ENCODE peak calls at places on chromosomes 11 and 22, in seven cellular contexts. V, M, Y, N, Q, J and E are unnamed samples.

GRCh38 chr11:29452131-29452530 is 564.7 kb downstream of the KCNA4 start:
- DNase-seq in N (peak), Q (peak), Y (no peak), M (no peak), J (no peak), V (no peak), E (no peak)

GRCh38 chr11:8263109-8263768 is 439 bp downstream of the LMO1 start:
- DNase-seq in V (no peak), M (no peak), Y (peak), J (no peak), N (peak), Q (no peak), E (peak)

GRCh38 chr11:2196970-2197770 is 25.6 kb upstream of the TH start:
- DNase-seq in M (peak), J (peak), V (peak), Y (peak), Q (peak), N (peak), E (peak)

GRCh38 chr22:31300896-31301295 is 8.6 kb upstream of the PIK3IP1 start:
- DNase-seq in N (no peak), M (no peak), J (no peak), V (no peak), Q (no peak), Y (no peak), E (no peak)

GRCh38 chr22:45235101-45235777 is 5.5 kb downstream of the KIAA0930 start:
- DNase-seq in V (no peak), Q (no peak), N (no peak), Y (no peak), J (peak), M (no peak), E (no peak)

GRCh38 chr22:43796567-43796966 is 15.5 kb downstream of the EFCAB6 start:
- DNase-seq in Q (peak), Y (peak), M (peak), N (peak), J (no peak), V (peak), E (no peak)

GRCh38 chr11:78227906-78228305 is 39.2 kb downstream of the USP35 start:
- DNase-seq in Y (no peak), N (no peak), M (no peak), J (no peak), V (no peak), Q (no peak), E (no peak)

GRCh38 chr11:72776844-72777754 is 16.7 kb downstream of the STARD10 start:
- DNase-seq in Y (no peak), N (no peak), J (no peak), M (no peak), V (peak), Q (no peak), E (no peak)

GRCh38 chr11:120590472-120590871 is 78.9 kb downstream of the GRIK4 start:
- DNase-seq in J (no peak), Q (no peak), M (no peak), Y (no peak), N (peak), V (no peak), E (no peak)

GRCh38 chr11:19743622-19744021 is 31.0 kb downstream of the NAV2 start:
- DNase-seq in N (no peak), Q (no peak), J (no peak), M (no peak), Y (no peak), V (no peak), E (no peak)

GRCh38 chr11:3051435-3052108 is 5.7 kb downstream of the CARS1 start:
- DNase-seq in Y (no peak), Q (no peak), N (no peak), V (no peak), M (no peak), J (no peak), E (no peak)

GRCh38 chr22:40922484-40923303 is 28.5 kb upstream of the RBX1 start:
- DNase-seq in Y (peak), Q (peak), M (peak), V (peak), N (peak), J (peak), E (no peak)

GRCh38 chr11:73197348-73197747 is 20.7 kb upstream of the P2RY2 start:
- DNase-seq in V (no peak), N (no peak), J (no peak), Q (peak), M (no peak), Y (no peak), E (no peak)

GRCh38 chr11:134267966-134268365 is 8.2 kb upstream of the GLB1L3 start:
- DNase-seq in J (no peak), N (peak), V (no peak), Y (no peak), M (no peak), Q (no peak), E (no peak)

GRCh38 chr11:101759771-101760450 is 154.9 kb upstream of the CEP126 start:
- DNase-seq in J (no peak), N (no peak), M (peak), V (no peak), Y (no peak), Q (peak), E (no peak)

GRCh38 chr22:29171721-29172120 is 34.0 kb upstream of the EMID1 start:
- DNase-seq in Q (no peak), V (no peak), M (no peak), J (no peak), Y (no peak), N (no peak), E (no peak)

GRCh38 chr11:35583843-35584242 is 34.4 kb upstream of the FJX1 start:
- DNase-seq in M (no peak), N (no peak), V (no peak), J (no peak), Q (peak), Y (no peak), E (no peak)

GRCh38 chr11:76648061-76648460 is 22.5 kb downstream of the LRRC32 start:
- DNase-seq in N (no peak), V (no peak), Q (no peak), Y (no peak), M (no peak), J (no peak), E (no peak)

GRCh38 chr11:112797653-112798293 is 163.4 kb upstream of the NCAM1 start:
- DNase-seq in M (no peak), J (peak), Q (peak), N (peak), V (peak), Y (peak), E (peak)

GRCh38 chr11:134510171-134510570 is 98.1 kb upstream of the B3GAT1 start:
- DNase-seq in Y (no peak), Q (no peak), V (no peak), N (no peak), M (no peak), J (no peak), E (no peak)

GRCh38 chr11:3723014-3723708 is 52.0 kb upstream of the CHRNA10 start:
- DNase-seq in M (no peak), Q (peak), Y (no peak), J (no peak), V (peak), N (peak), E (no peak)

GRCh38 chr22:33332538-33332937 is 274.4 kb upstream of the SYN3 start:
- DNase-seq in Q (no peak), V (peak), J (no peak), N (peak), Y (no peak), M (no peak), E (no peak)

GRCh38 chr22:45131749-45132148 is 32.0 kb upstream of the NUP50 start:
- DNase-seq in M (no peak), N (no peak), Q (no peak), Y (no peak), V (no peak), J (no peak), E (no peak)

GRCh38 chr11:115501895-115502589 is 2.2 kb downstream of the CADM1 start:
- DNase-seq in Q (no peak), M (no peak), Y (peak), J (peak), N (peak), V (peak), E (no peak)

GRCh38 chr11:64348611-64349387 is 8.8 kb downstream of the CCDC88B start:
- DNase-seq in N (no peak), J (no peak), V (peak), M (no peak), Q (no peak), Y (peak), E (no peak)

GRCh38 chr22:21811982-21812381 is 55.5 kb downstream of the MAPK1 start:
- DNase-seq in N (no peak), J (no peak), Q (no peak), M (no peak), V (no peak), Y (no peak), E (no peak)

GRCh38 chr11:132125855-132126841 is 755.7 kb downstream of the NTM start:
- DNase-seq in V (no peak), Y (peak), J (peak), Q (peak), M (no peak), N (peak), E (peak)

GRCh38 chr11:6622261-6623171 is 3.3 kb upstream of the TPP1 start:
- DNase-seq in M (no peak), J (peak), V (no peak), N (no peak), Y (no peak), Q (no peak), E (no peak)

GRCh38 chr11:1853376-1854131 is 670 bp downstream of the LSP1 start:
- DNase-seq in N (no peak), J (peak), Q (no peak), M (no peak), Y (no peak), V (no peak), E (no peak)

GRCh38 chr22:42151924-42152635 is 21.5 kb upstream of the CYP2D6 start:
- DNase-seq in V (no peak), N (no peak), J (no peak), Y (no peak), M (no peak), Q (no peak), E (peak)

DNA sequence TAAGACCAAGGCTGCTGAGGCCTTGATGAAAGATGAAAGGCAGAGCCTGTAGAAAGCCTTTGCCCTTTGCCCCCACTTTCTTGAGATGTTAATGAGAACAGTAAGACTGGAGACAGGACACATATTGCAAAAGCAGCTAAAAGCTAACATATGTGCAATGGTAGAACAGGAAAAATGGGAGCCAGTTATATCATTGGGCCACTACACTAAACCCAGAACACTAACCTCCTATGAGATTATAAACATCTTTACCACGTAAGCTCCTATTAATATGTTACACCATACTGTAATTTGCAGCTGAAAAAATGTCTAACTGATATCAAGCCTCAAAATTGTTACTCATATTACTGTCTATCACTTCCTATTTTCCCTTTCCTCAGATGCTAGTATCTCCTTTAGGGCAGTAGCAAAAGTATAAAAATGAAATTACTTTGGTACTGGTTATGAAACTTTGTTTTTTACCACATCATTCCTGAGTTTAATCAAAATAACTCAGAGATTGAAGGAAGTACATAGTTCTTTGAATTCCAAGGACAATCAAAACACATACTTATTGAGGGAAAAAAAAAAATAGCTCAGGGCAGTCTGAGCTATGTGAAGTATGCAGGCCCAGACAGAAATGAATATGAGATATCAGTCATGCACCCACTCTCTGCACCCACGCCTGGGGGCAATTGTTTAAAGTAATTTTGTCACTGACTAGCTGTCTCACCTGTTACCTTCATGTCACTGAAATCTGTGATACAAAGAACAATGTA is 9.1 kb downstream of the HPS5 start:
- DNase-seq in M (no peak), N (peak), V (no peak), Q (no peak), Y (no peak), J (no peak), E (no peak)
- H2AFZ ChIP-seq in M (no peak), N (no peak), V (no peak), Q (no peak), Y (no peak), J (no peak), E (no peak)

GRCh38 chr11:58837707-58838388 is 6.7 kb downstream of the GLYATL2 start:
- DNase-seq in Q (no peak), N (no peak), J (no peak), V (no peak), Y (no peak), M (no peak), E (no peak)

GRCh38 chr11:58829736-58830135 is 14.8 kb downstream of the GLYATL2 start:
- DNase-seq in M (no peak), Y (no peak), Q (peak), N (peak), V (no peak), J (no peak), E (no peak)

GRCh38 chr11:58830693-58831301 is 13.7 kb downstream of the GLYATL2 start:
- DNase-seq in M (no peak), N (no peak), Q (no peak), J (no peak), Y (no peak), V (no peak), E (no peak)

DNA sequence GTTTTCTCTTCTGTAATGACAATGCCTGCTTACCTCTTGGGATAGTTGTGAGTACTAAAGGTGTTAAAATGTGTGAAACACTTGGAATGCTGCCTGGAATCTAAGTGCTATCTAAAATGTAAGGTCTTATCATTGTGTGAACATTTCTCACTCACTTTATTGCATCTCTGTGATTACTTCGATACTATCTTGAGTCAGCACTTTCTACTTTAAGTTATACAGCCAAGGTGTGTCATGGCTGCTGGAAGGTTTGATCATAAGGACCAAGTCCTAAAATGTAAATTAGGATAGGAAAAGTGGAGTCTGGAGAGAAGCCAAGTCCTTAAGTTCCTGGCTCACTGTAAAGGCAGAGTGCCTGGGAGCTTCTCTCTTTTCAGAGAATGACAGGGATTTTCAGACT is 12.3 kb downstream of the GLYATL2 start:
- DNase-seq in M (no peak), J (no peak), N (peak), V (peak), Q (peak), Y (no peak), E (no peak)
- H2AFZ ChIP-seq in M (no peak), J (no peak), N (no peak), V (no peak), Q (no peak), Y (no peak), E (no peak)

GRCh38 chr11:47233989-47234668 is 14.5 kb downstream of the ACP2 start:
- DNase-seq in Y (peak), J (no peak), V (peak), M (no peak), N (peak), Q (peak), E (peak)
- H2AFZ ChIP-seq in Y (no peak), J (no peak), V (no peak), M (no peak), N (peak), Q (peak), E (no peak)

GRCh38 chr11:74319139-74319538 is 7.7 kb upstream of the P4HA3 start:
- DNase-seq in N (peak), Y (no peak), Q (peak), J (no peak), V (no peak), M (no peak), E (no peak)

GRCh38 chr11:74318241-74318932 is 6.9 kb upstream of the P4HA3 start:
- DNase-seq in N (peak), J (no peak), V (no peak), M (no peak), Q (peak), Y (no peak), E (no peak)

GRCh38 chr11:74320538-74320937 is 9.1 kb upstream of the P4HA3 start:
- DNase-seq in N (peak), Y (no peak), Q (peak), V (no peak), M (no peak), J (no peak), E (no peak)

GRCh38 chr11:74322667-74323066 is 11.2 kb upstream of the P4HA3 start:
- DNase-seq in Y (no peak), J (no peak), M (no peak), V (no peak), N (peak), Q (no peak), E (no peak)

GRCh38 chr11:74321487-74322188 is 10.2 kb upstream of the P4HA3 start:
- DNase-seq in M (no peak), Y (peak), N (peak), Q (peak), V (peak), J (peak), E (no peak)
- H2AFZ ChIP-seq in M (no peak), Y (no peak), N (no peak), Q (peak), V (no peak), J (no peak), E (no peak)

DNA sequence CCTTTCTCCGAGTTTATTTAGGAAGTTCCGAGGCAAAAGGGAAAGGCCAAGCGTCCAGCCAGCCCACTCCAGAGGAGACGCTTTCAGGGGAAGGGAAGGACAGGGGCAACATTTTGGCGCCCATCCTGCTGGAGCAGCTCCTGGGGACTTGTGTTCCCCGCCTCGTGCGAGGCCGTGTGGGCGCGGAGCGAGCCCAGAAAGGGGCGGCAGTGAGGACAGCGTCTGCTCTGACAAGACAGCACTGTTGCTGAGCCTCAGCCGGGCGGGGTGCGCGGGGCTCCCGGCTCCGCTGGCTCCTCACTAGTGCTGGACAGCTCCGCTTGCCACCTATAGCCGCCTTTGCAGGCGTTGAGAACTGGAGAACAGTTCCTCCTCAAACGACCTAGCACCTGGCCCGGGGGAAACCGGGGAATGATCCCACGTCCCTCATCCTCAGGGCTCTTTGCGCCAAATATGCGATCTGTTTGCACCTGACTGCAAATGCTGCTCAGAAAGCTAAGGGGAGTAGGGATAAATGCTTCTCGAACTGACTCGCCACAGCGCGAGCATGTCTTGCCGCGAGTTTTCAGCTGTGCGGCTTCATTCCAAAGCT is 722 bp upstream of the GUCY1A2 start:
- DNase-seq in N (peak), Y (peak), Q (peak), J (no peak), V (peak), M (no peak), E (peak)
- H2AFZ ChIP-seq in N (no peak), Y (peak), Q (peak), J (peak), V (peak), M (no peak), E (no peak)